ENCODE peak calls at places on chromosomes 16 and 17, in six cellular contexts. X is CD4-positive, CD25-positive, alpha-beta regulatory T cell; V is GM23248; K is T-helper 2 cell; O is NT2/D1; G is NCI-H1930. Y is an unnamed sample.

GRCh38 chr16:2207872-2208271 is 2.6 kb downstream of the MLST8 start:
- DNase-seq in X (no peak), V (no peak), K (no peak), O (no peak), G (no peak), Y (no peak)

GRCh38 chr16:77967054-77968035 is 55.0 kb upstream of the CLEC3A start:
- DNase-seq in X (no peak), V (no peak), K (no peak), O (peak), G (no peak), Y (no peak)

GRCh38 chr17:1957037-1957436 is 68.1 kb downstream of the RTN4RL1 start:
- DNase-seq in X (no peak), V (peak), K (no peak), O (no peak), G (no peak), Y (no peak)

GRCh38 chr16:86895609-86896008 is 317.3 kb downstream of the FOXL1 start:
- DNase-seq in X (no peak), V (no peak), K (no peak), O (no peak), G (no peak), Y (no peak)

GRCh38 chr16:75340715-75341500 is 89.5 kb upstream of the BCAR1 start:
- DNase-seq in X (no peak), V (peak), K (no peak), O (peak), G (no peak), Y (no peak)

GRCh38 chr17:72699566-72699965 is 392.9 kb downstream of the SLC39A11 start:
- DNase-seq in X (no peak), V (peak), K (no peak), O (no peak), G (no peak), Y (no peak)

GRCh38 chr16:70490261-70490660 is 33.1 kb downstream of the COG4 start:
- DNase-seq in X (no peak), V (no peak), K (no peak), O (no peak), G (no peak), Y (no peak)

GRCh38 chr17:48244814-48245213 is 137.2 kb downstream of the SNX11 start:
- DNase-seq in X (no peak), V (peak), K (no peak), O (no peak), G (no peak), Y (no peak)

GRCh38 chr17:40791808-40792436 is 7.8 kb downstream of the KRT28 start:
- DNase-seq in X (peak), V (peak), K (no peak), O (peak), G (no peak), Y (no peak)

GRCh38 chr17:32673964-32674363 is 187.2 kb downstream of the CDK5R1 start:
- DNase-seq in X (no peak), V (peak), K (no peak), O (no peak), G (no peak), Y (no peak)

GRCh38 chr17:41404024-41404651 is 6.7 kb upstream of the KRT31 start:
- DNase-seq in X (peak), V (peak), K (no peak), O (no peak), G (no peak), Y (no peak)

GRCh38 chr16:58085171-58085570 is 44.0 kb downstream of the CFAP20 start:
- DNase-seq in X (no peak), V (no peak), K (no peak), O (no peak), G (no peak), Y (no peak)

GRCh38 chr16:85363881-85364280 is 249.2 kb upstream of the GSE1 start:
- DNase-seq in X (no peak), V (peak), K (no peak), O (no peak), G (no peak), Y (no peak)

GRCh38 chr17:45409659-45410076 is 23.0 kb downstream of the ARHGAP27 start:
- DNase-seq in X (peak), V (no peak), K (no peak), O (no peak), G (no peak), Y (no peak)

GRCh38 chr16:56551796-56552738 is 12.8 kb upstream of the MT4 start:
- DNase-seq in X (no peak), V (no peak), K (no peak), O (no peak), G (no peak), Y (no peak)

Y was measured in GM18507.